ENCODE peak calls at places on chromosomes 2 and 18, in six cellular contexts. R is fibroblast of pulmonary artery, Z is GM20000, N is kidney, H is progenitor cell of endocrine pancreas, T is foreskin keratinocyte. O is an unnamed sample.

GRCh38 chr2:221780281-221780688 is 208.2 kb upstream of the EPHA4 start:
- DNase-seq in R (peak), Z (no peak), N (no peak), H (no peak), T (peak), O (no peak)

GRCh38 chr2:20578895-20579825 is 71.7 kb downstream of the HS1BP3 start:
- DNase-seq in R (peak), Z (peak), N (peak), H (no peak), T (peak), O (peak)

GRCh38 chr18:49561127-49561376 is 805 bp upstream of the LIPG start:
- DNase-seq in R (no peak), Z (no peak), N (no peak), H (no peak), T (no peak), O (no peak)

GRCh38 chr2:85189606-85190270 is 56.5 kb downstream of the TCF7L1 start:
- DNase-seq in R (no peak), Z (no peak), N (no peak), H (peak), T (no peak), O (no peak)

GRCh38 chr2:166333809-166334208 is 41.9 kb downstream of the SCN9A start:
- DNase-seq in R (peak), Z (no peak), N (no peak), H (no peak), T (no peak), O (no peak)

GRCh38 chr18:64134044-64134757 is 14.7 kb downstream of the LINC00305 start:
- DNase-seq in R (no peak), Z (no peak), N (no peak), H (no peak), T (no peak), O (no peak)

GRCh38 chr2:120759543-120760331 is 24.1 kb downstream of the GLI2 start:
- DNase-seq in R (no peak), Z (no peak), N (peak), H (no peak), T (no peak), O (peak)

GRCh38 chr2:181904022-181904632 is 12.6 kb downstream of the ITPRID2 start:
- DNase-seq in R (peak), Z (peak), N (no peak), H (no peak), T (no peak), O (no peak)

GRCh38 chr18:77077836-77078456 is 54.6 kb downstream of the MBP start:
- DNase-seq in R (no peak), Z (no peak), N (no peak), H (no peak), T (no peak), O (no peak)

GRCh38 chr2:134897932-134898331 is 20.7 kb upstream of the CCNT2 start:
- DNase-seq in R (peak), Z (no peak), N (no peak), H (no peak), T (no peak), O (no peak)

GRCh38 chr2:149160701-149161217 is 122.3 kb downstream of the LYPD6B start:
- DNase-seq in R (no peak), Z (peak), N (no peak), H (no peak), T (no peak), O (no peak)

GRCh38 chr18:76759056-76759455 is 63.3 kb upstream of the ZNF236 start:
- DNase-seq in R (no peak), Z (no peak), N (no peak), H (no peak), T (no peak), O (no peak)

GRCh38 chr2:215270118-215270451 is 41.8 kb upstream of the ATIC start:
- DNase-seq in R (no peak), Z (no peak), N (no peak), H (no peak), T (no peak), O (no peak)
- TF ChIP-seq CTCF in R (no peak), Z (no peak), N (no peak), H (peak), T (no peak), O (peak)

DNA sequence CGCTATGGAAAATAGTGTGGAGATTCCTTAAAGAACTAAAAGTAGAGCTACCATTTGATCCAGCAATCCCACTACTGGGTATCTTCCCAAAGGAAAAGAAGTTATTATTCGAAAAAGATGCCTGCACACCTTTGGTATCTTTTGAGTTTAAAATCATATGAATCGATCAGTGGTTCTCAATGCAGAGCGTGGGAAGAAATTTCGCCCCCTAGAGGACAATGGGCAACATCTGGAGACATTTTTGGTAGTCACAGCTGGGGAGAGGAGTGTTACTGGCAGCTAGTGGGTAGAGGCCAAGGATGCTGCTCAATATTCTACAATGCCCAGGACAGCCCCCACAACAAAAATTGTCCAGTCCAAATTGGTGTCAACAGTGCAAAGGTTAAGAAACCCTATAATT is 425.5 kb downstream of the LRATD1 start:
- DNase-seq in R (no peak), Z (no peak), N (no peak), H (no peak), T (no peak), O (no peak)
- TF ChIP-seq CTCF in R (no peak), Z (peak), N (peak), H (peak), T (peak), O (peak)

GRCh38 chr2:125746321-125746983 is 909.5 kb upstream of the GYPC start:
- DNase-seq in R (no peak), Z (no peak), N (no peak), H (no peak), T (no peak), O (no peak)

GRCh38 chr2:125745514-125745913 is 910.4 kb upstream of the GYPC start:
- DNase-seq in R (peak), Z (no peak), N (no peak), H (peak), T (no peak), O (no peak)
- TF ChIP-seq CTCF in R (no peak), Z (no peak), N (peak), H (peak), T (no peak), O (peak)

DNA sequence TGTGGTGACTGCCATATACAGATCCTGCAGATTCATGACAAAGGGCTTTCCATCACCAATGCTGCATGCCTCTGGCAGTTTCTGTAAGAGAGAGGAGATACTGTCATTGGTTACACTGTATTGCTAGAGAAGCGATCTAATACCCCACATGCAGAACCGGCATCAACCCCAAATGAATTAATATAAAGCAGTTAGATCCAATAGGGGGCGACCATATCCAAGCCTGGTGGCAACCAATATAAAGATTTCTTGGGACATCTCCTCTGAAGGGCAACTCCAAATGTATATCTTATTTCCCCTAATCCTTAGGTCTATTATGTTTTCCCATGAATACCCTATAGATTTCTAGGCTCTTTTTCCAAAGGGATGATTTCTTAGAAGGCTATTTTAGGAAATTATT is 17.4 kb upstream of the IHH start:
- DNase-seq in R (no peak), Z (peak), N (no peak), H (no peak), T (no peak), O (no peak)
- TF ChIP-seq CTCF in R (peak), Z (no peak), N (no peak), H (no peak), T (peak), O (peak)

GRCh38 chr2:211085056-211085680 is 528.8 kb downstream of the CPS1 start:
- DNase-seq in R (peak), Z (peak), N (no peak), H (no peak), T (peak), O (no peak)
- TF ChIP-seq CTCF in R (peak), Z (peak), N (peak), H (peak), T (peak), O (peak)

DNA sequence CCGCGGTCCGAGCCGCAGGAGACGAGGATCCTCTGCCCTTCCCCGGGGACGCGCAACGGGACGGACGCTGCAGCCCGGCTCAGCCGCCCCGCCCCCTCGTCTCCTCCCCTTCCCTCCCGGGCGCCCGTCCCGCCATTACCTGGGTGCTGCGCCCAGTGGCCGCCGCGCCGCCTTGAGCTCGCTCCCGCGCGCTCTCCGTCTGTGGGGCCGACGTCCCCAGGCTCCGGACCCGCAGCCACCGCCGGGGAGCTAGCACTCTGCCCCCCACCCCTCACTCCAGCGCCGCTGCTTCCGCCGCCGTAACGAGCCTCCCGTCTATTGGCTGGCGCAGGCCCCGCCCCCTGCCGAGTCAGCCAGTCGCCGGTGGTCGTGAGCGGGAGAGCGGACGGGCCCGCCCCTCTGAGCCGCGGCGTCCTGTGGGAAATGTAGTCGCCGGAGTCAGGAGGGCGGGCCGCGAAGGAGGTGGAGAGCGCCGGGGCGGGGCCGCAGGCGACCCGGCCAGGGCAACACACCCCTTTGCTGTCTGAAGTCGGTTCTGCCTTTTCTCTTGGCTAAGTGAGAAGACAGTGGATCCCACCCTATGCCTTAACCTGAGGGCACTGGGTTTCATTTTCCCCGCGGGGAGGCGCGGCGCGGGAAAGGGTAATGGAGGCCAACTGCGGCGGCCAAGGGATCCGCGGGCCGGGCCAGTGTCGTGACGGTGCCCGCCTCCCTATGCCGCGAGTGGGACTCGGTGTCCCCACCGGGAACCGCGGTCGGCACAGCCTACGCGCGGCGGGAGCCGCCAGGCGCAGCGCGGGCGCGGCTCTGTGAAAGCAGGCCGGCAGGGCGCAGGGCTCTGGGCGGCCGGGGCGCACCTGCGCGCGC is at the start of gene SAP130:
- DNase-seq in R (peak), Z (peak), N (peak), H (peak), T (peak), O (peak)
- TF ChIP-seq CTCF in R (no peak), Z (no peak), N (no peak), H (peak), T (no peak), O (peak)

GRCh38 chr2:177165103-177165583 is 47.5 kb upstream of the HNRNPA3 start:
- DNase-seq in R (peak), Z (no peak), N (no peak), H (no peak), T (no peak), O (no peak)
- TF ChIP-seq CTCF in R (no peak), Z (no peak), N (no peak), H (no peak), T (peak), O (no peak)